ENCODE peak calls at places on chromosomes 12 and 14, in nine cellular contexts. I is thyroid gland, K is heart right ventricle, X is right lobe of liver, O is suprapubic skin, N is GM23338, D is Peyer's patch, A is mammary epithelial cell, P is HepG2. U is an unnamed sample. For H3K4me1, the result is how much of the 10 kb centered on the place peaks cover.

GRCh38 chr14:28707814-28708213 is 58.8 kb upstream of the FOXG1 start:
- DNase-seq in D (no peak), O (no peak), N (no peak), A (peak), P (no peak), I (no peak), X (no peak), K (no peak), U (no peak)

GRCh38 chr14:20604291-20604690 is 13.1 kb upstream of the RNASE12 start:
- DNase-seq in O (no peak), K (no peak), D (no peak), P (no peak), X (no peak), N (no peak), A (no peak), I (no peak), U (no peak)

GRCh38 chr12:94265966-94266365 is 117.6 kb downstream of the PLXNC1 start:
- DNase-seq in N (no peak), X (no peak), O (no peak), P (no peak), K (no peak), I (no peak), A (no peak), D (no peak), U (no peak)

GRCh38 chr12:131850856-131851559 is 22.8 kb downstream of the MMP17 start:
- DNase-seq in P (no peak), D (peak), N (no peak), O (peak), K (no peak), I (peak), A (no peak), X (peak), U (peak)

GRCh38 chr12:100413006-100413405 is 56.1 kb downstream of the SLC17A8 start:
- DNase-seq in D (no peak), X (no peak), P (no peak), K (no peak), A (no peak), I (no peak), O (no peak), N (no peak), U (no peak)

GRCh38 chr12:91926810-91927209 is 218.8 kb downstream of the BTG1 start:
- DNase-seq in X (no peak), I (no peak), A (peak), D (no peak), K (no peak), N (no peak), O (no peak), P (peak), U (no peak)

GRCh38 chr12:75525263-75525662 is 13.9 kb upstream of the KRR1 start:
- DNase-seq in O (no peak), X (no peak), K (no peak), D (no peak), N (no peak), P (no peak), I (no peak), A (no peak), U (no peak)

GRCh38 chr12:105882404-105882803 is 256.4 kb downstream of the NUAK1 start:
- DNase-seq in I (no peak), N (peak), O (peak), D (no peak), X (no peak), P (no peak), K (peak), A (peak), U (no peak)

GRCh38 chr12:45601390-45601789 is 128.1 kb upstream of the ARID2 start:
- DNase-seq in D (no peak), O (no peak), A (no peak), P (no peak), X (no peak), I (no peak), N (no peak), K (no peak), U (no peak)

GRCh38 chr12:66279127-66279712 is 23.1 kb upstream of the HELB start:
- DNase-seq in I (no peak), A (no peak), X (no peak), O (no peak), K (no peak), D (no peak), N (peak), P (peak), U (no peak)

GRCh38 chr12:9331218-9331626 is 123.0 kb upstream of the PZP start:
- DNase-seq in P (peak), K (peak), O (no peak), X (peak), N (peak), I (peak), A (peak), D (peak), U (peak)

GRCh38 chr12:54401127-54401526 is 16.6 kb upstream of the ZNF385A start:
- DNase-seq in D (no peak), A (no peak), P (no peak), X (no peak), K (no peak), N (no peak), I (no peak), O (no peak), U (no peak)

GRCh38 chr14:80930836-80931389 is 10.6 kb downstream of the CEP128 start:
- DNase-seq in A (peak), N (no peak), I (no peak), K (no peak), P (no peak), D (no peak), X (no peak), O (no peak), U (no peak)

GRCh38 chr12:101671157-101671791 is 26.2 kb upstream of the CHPT1 start:
- DNase-seq in X (no peak), N (no peak), I (peak), D (no peak), O (no peak), K (no peak), P (no peak), A (no peak), U (peak)

GRCh38 chr14:73027546-73027945 is 640 bp upstream of the ZFYVE1 start:
- DNase-seq in A (no peak), K (no peak), O (no peak), D (no peak), X (no peak), I (no peak), N (no peak), P (no peak), U (no peak)

GRCh38 chr14:73027984-73028383 is 1.1 kb upstream of the ZFYVE1 start:
- DNase-seq in A (no peak), N (no peak), X (no peak), P (no peak), K (no peak), D (no peak), I (no peak), O (no peak), U (no peak)

GRCh38 chr14:73026243-73026844 is 562 bp downstream of the ZFYVE1 start:
- DNase-seq in D (no peak), A (no peak), I (no peak), X (no peak), N (peak), P (no peak), O (no peak), K (no peak), U (no peak)

GRCh38 chr14:73026845-73027542 is at the start of gene ZFYVE1:
- DNase-seq in N (peak), A (peak), P (peak), O (peak), D (peak), I (peak), K (peak), X (peak), U (peak)

DNA sequence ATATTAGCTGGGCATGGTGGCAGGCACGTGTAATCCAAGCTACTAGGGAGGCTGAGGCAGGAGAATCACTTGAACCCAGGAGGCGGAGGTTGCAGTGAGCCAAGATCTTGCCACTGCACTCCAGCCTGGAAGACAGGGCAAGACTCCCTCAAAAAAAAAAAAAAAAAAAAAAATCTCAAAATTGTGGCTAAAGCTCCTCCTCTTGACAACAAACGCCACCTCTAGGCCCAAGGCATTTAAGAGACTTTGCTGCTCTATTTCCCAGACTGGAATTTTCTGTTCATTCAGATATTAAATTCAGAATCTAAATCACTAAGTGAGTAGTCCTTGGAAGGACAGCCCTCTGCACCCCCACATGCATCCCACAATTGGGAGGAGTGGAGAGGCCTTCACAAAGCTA is 1.4 kb downstream of the ZFYVE1 start:
- DNase-seq in O (no peak), P (no peak), I (no peak), N (peak), X (no peak), K (no peak), D (no peak), A (no peak), U (no peak)
- H3K4me1 ChIP-seq in O (under half), P (under half), I (under half), N (under half), X (under half), K (under half), D (under half), A (under half), U (under half)

DNA sequence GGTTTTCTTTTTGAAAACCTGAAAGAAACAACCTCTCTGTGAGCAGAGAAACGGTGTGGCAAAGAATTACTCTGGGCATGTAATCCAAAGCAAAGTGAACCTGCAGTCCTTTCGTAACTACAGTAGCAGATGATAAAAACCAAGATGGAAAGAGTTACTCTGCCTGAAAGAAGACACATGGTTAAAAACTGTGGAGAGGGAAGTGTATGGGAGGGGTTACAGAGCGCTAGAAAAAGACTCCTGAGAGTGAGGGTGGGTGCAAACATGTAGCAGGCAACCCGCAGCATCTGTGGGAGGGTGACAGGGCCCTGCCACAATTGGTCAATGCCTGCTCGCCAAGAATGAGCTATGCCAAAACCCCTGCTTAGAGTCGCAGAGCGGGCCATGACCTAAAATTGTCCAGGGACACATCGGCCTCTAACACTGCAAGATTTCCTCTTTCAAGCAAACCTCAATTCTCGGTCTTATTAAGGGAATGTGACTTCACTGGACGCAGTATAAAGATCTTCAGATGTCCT is 753 bp downstream of the PRKAG1 start:
- DNase-seq in I (no peak), A (no peak), P (peak), D (peak), K (peak), N (no peak), X (no peak), O (peak), U (no peak)
- TF ChIP-seq CTCF in I (no peak), A (no peak), P (no peak), D (no peak), K (no peak), N (no peak), X (peak), O (no peak), U (no peak)

GRCh38 chr12:104463371-104463770 is 6.6 kb downstream of the CHST11 start:
- DNase-seq in N (no peak), P (no peak), I (no peak), A (no peak), X (no peak), O (no peak), K (no peak), D (no peak), U (no peak)

GRCh38 chr12:104460973-104461693 is 4.4 kb downstream of the CHST11 start:
- DNase-seq in N (no peak), A (no peak), K (no peak), I (peak), D (no peak), P (no peak), X (no peak), O (no peak), U (no peak)

GRCh38 chr12:104464899-104465298 is 8.2 kb downstream of the CHST11 start:
- DNase-seq in I (peak), D (no peak), X (no peak), N (no peak), K (no peak), A (no peak), O (no peak), P (no peak), U (no peak)

GRCh38 chr12:104462325-104462724 is 5.6 kb downstream of the CHST11 start:
- DNase-seq in P (no peak), N (no peak), I (no peak), X (no peak), D (no peak), O (no peak), K (no peak), A (no peak), U (no peak)

GRCh38 chr12:104462931-104463339 is 6.2 kb downstream of the CHST11 start:
- DNase-seq in N (no peak), A (no peak), D (no peak), K (no peak), I (no peak), X (no peak), P (no peak), O (no peak), U (no peak)
- H3K4me1 ChIP-seq in N (under half), A (under half), D (under half), K (half or more), I (under half), X (under half), P (under half), O (under half), U (half or more)

DNA sequence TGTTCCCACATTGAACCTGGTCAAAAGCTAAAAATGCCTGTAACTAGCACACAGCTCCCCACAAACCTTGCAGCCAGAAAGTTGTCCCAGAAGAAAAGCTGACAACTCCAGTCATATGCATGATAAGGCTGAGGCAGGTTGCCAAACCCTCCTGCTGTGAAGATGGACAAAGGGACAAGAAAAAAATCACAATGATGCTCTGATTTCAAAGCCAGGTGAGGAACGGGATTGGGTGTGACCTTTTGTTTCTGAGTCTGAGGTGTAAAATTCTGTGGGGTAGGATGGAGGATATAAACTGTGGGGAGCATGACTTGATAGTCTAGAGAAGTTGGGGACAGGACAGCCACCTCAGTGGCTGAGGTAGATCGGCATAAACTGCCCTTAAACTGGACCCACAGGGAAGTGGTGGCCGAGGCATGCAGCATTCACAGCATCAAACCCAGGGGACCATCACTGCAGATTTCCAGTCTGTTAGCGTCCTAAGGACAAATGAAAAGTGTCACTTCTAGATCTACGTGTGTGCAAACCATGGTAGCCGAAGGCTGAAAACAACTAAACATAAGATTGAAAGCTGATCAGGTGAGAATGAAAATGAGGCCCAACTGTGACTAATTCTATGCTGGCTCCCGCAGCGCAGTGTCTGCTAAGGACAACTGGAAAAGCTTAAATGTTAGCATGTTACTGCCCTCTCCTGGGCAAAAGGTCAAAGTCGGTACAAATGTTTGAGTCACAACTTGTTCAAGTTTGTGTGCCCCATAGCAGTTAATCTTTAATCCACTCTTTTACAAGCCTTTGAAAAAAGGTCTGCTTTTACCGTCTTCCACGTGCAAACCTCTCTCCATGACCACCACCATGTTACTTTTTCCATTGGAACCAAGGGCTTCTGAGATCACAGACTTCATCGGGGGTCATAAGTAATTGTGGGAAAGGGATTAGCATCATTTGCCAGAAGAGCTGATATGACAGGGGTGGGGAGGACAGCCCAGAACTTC is 39.8 kb downstream of the GRIN2B start:
- DNase-seq in N (peak), X (no peak), I (peak), O (no peak), K (peak), D (peak), A (peak), P (peak), U (no peak)
- TF ChIP-seq CTCF in N (peak), X (peak), I (peak), O (no peak), K (peak), D (no peak), A (peak), P (peak), U (no peak)

GRCh38 chr12:119687879-119688278 is 19.9 kb downstream of the PRKAB1 start:
- DNase-seq in I (no peak), A (no peak), D (no peak), K (no peak), X (no peak), P (no peak), N (no peak), O (no peak), U (no peak)

GRCh38 chr12:119687344-119687865 is 19.5 kb downstream of the PRKAB1 start:
- DNase-seq in D (no peak), K (no peak), P (no peak), I (no peak), X (no peak), A (no peak), N (no peak), O (no peak), U (no peak)

GRCh38 chr12:119685375-119685774 is 17.4 kb downstream of the PRKAB1 start:
- DNase-seq in I (no peak), K (no peak), O (no peak), A (no peak), D (no peak), P (no peak), X (no peak), N (no peak), U (no peak)

GRCh38 chr12:119686776-119687175 is 18.8 kb downstream of the PRKAB1 start:
- DNase-seq in N (no peak), K (no peak), I (no peak), O (no peak), A (no peak), D (no peak), P (no peak), X (no peak), U (no peak)

DNA sequence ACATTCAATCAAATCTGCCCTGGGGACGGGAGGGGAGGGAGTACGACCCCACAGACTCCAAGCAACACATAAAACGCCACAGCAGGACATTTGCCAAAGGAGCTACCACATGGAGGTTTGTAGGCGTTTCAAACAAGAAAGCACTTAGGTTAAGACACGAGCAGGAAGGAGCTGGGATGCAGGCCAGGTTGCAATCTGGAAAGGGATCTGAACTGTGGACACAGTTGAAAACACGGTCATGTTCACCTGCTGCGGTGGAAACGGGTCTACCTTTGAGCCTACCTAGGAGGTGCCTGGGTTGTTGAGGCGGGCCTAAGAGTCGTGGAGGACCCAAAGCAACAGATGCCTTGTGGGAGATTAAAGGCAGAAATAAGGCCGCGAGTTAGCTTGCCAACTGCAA is 18.4 kb downstream of the PRKAB1 start:
- DNase-seq in I (peak), O (no peak), N (no peak), D (no peak), A (no peak), P (no peak), K (no peak), X (peak), U (no peak)
- H3K4me1 ChIP-seq in I (half or more), O (under half), N (under half), D (under half), A (under half), P (half or more), K (under half), X (half or more), U (under half)

DNA sequence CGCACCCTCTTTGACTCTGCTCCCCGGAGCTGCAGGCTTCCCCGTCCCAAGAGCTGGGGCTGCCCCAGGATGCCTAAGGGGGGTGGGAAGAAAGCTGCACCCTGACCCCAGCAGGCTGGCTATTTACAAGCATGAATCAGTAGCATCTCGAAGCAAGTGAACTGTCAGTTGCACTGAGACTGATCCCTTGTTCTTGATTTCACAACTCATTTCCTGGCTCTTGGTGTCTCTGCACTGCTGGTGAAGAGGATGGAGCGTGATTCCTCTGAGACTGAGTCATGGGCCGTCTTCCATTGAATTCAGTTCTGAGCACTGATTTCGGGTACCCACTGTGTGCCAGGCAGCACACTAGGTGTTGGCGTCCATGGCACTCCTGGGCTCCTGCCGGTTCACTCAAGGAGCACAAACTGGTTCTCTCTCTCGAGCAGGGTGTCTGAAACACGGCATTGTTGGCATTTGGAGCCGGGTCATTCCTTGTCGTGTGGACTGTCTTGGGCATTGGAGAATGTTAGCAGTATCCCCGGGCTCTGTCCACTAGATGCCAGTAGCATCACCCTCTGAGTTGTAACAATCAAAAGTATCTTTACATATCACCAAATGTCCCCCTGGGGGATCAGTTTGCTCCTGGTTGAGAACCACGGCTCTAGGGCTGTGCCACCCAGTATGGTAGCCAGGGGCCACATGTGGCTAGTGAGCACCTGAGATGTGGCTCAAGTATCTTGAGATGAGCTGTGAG is 86.9 kb downstream of the RIN3 start:
- DNase-seq in X (no peak), N (no peak), P (no peak), O (no peak), A (peak), I (no peak), D (no peak), K (no peak), U (no peak)
- TF ChIP-seq CTCF in X (no peak), N (no peak), P (no peak), O (no peak), A (no peak), I (no peak), D (no peak), K (no peak), U (no peak)

U was measured in spleen.